ENCODE peak calls at places on chromosomes 11 and 22, in five cellular contexts. W is esophagus squamous epithelium, J is IMR-90, E is retinal pigment epithelial cell, V is lower leg skin. I is an unnamed sample.

GRCh38 chr22:22210375-22210774 is 34.2 kb upstream of the VPREB1 start:
- DNase-seq in W (no peak), J (peak; percentile 85), E (peak; percentile 4), V (no peak), I (no peak)

GRCh38 chr11:10618490-10618889 is 50.0 kb upstream of the LYVE1 start:
- DNase-seq in W (no peak), J (no peak), E (no peak), V (no peak), I (no peak)

GRCh38 chr11:8767466-8768142 is 85.0 kb downstream of the RPL27A start:
- DNase-seq in W (no peak), J (no peak), E (no peak), V (peak; percentile 76), I (no peak)

GRCh38 chr11:59463176-59463575 is 6.4 kb downstream of the OR4D6 start:
- DNase-seq in W (no peak), J (no peak), E (no peak), V (no peak), I (no peak)

GRCh38 chr11:44563716-44564115 is 1.7 kb upstream of the CD82 start:
- DNase-seq in W (no peak), J (peak; percentile 81), E (no peak), V (no peak), I (no peak)

GRCh38 chr11:61910473-61911123 is 6.8 kb downstream of the RAB3IL1 start:
- DNase-seq in W (no peak), J (no peak), E (no peak), V (no peak), I (peak; percentile 22)

GRCh38 chr11:1733009-1733715 is 17.2 kb downstream of the IFITM10 start:
- DNase-seq in W (no peak), J (no peak), E (no peak), V (peak; percentile 77), I (peak; percentile 22)

GRCh38 chr11:8858808-8859207 is 52.2 kb upstream of the AKIP1 start:
- DNase-seq in W (no peak), J (no peak), E (no peak), V (no peak), I (no peak)

DNA sequence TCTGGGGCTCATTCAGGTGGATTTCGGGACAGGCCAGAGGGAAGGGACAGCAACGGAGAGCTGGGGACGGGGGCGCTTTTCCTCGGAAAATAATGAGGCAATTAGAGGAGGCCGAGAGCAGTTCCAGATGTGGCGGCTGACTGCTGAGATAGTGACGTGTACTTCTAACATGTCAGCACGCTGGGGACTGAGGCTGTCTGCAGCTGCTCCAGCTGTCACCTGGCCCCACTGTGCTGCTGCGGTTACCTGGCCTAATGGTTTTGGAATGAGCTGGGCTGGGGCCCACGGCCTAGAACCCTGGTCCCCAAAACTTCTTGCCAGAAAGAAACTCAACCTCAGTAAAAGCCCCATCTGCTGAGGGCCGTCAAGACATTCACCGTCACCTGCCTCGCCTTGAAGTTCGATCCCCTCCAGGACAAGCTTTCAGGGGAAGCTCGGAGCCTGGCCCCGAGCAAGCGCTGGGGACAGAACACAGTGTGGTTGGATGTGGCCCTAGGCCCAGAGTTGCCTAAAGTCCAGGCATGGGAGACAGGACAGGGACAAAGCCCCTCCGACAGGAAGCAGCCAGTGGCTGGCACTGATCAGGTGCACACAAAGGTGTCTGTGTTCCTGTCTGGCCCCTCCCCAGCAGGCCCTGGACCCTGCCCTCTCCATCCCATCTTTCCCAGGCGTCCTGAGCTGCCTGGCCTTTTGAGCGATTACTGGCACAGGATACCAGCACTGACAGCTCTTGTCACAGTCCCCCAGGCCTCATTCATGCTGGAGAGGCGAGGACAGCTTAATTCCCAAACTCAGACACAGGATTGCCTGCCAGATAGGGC is 22.1 kb downstream of the RPUSD4 start:
- DNase-seq in W (no peak), J (no peak), E (no peak), V (peak; percentile 83), I (no peak)
- H3K4me3 ChIP-seq in W (no peak overlapping the region), J (no peak overlapping the region), E (no peak overlapping the region), V (no peak overlapping the region), I (no peak overlapping the region)

DNA sequence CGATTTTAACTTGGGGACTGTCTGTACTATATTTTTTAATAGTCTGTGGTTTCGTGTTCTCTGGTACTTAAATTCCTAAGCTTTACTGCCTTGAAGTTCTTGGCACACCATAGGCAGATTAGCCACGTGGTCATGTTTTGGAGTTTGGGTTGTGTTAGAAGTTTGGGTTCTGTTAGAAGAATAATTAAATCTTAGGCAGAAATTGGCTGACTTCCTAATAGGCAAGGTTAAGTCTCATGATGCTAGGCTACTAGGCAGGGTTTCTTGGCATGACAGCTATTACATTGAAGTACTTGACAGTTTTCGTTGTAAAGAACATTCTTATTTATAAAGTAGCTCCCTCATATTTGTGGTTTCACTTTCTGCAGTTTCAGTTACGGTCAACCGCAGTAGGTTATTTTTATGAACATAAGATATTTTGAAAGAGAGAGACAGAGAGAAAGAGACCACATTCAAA is 30.0 kb upstream of the MMP7 start:
- DNase-seq in W (no peak), J (peak; percentile 52), E (peak; percentile 99), V (no peak), I (no peak)
- H3K4me3 ChIP-seq in W (peak overlapping the region; percentile 5), J (peak overlapping the region; percentile 54), E (peak overlapping the region; percentile 20), V (no peak overlapping the region), I (no peak overlapping the region)

DNA sequence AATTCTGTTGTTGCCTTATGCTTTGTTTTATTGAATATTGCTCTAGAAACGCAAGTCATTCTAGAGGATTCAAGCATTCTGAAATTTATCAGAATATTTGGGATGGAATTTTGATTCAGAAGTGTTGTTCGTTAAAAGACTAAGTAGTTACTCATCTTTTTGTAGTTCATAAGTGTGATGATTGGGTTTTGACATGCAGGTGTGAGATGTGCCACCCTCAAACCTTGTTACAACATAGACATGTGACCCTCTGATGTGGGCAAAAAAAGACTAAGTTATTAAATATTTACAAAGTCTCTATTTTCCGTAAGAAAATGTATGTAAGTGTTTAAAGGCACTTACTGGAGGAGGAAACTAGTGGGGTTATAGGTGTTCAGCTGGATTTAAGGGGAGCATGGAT is 8.9 kb downstream of the YWHAH start:
- DNase-seq in W (no peak), J (no peak), E (no peak), V (no peak), I (no peak)
- H3K4me3 ChIP-seq in W (no peak overlapping the region), J (no peak overlapping the region), E (no peak overlapping the region), V (no peak overlapping the region), I (no peak overlapping the region)

DNA sequence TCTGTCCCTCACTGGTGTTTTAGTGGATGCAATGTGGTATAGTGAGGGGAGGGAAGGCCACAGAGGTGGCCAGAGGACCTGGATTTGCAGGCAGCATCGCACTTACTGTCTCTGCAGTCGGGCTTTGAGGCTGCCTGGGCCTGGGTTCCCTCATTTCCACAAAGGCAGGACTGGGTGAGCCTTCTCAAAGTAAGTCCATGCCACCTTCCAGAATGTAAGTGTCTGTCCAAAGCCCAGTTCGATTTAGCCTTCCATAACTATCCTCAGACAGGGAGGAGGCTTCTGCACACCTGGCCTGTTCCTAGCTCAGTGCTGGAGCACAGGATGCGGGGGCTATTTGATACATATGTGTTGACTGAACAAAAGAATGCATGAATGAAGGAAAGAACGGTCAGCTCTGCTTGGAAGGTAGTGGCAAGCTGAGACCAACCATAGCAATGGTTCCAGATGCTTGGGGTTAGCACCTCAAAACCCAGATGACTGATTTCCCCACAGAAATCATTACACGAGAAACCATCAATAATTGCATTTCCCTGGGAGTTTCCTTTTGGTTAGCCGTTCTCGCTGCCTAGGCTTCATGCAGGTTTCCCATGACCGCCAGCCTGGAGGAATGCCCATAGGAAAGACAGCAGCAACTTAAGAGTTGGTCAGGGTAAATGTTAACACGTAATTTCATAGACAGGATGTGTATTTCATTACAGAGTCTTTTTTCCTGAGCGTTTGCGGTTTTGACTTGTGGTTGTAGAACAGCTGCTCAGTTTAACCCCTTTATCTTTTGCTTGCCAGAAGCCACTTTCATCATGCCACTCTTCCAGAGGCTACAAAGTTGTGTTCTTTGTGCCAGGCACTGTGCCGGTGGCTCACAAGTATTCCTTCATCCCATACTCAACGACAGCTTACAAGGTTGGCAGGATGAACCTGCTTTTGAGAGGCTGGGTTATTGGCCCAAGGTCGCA is 2.7 kb downstream of the IL17RA start:
- DNase-seq in W (no peak), J (peak; percentile 91), E (no peak), V (peak; percentile 75), I (no peak)
- H3K4me3 ChIP-seq in W (no peak overlapping the region), J (no peak overlapping the region), E (no peak overlapping the region), V (no peak overlapping the region), I (no peak overlapping the region)

GRCh38 chr11:13462928-13463778 is at the start of gene BTBD10:
- DNase-seq in W (peak; percentile 60), J (peak; percentile 93), E (peak; percentile 76), V (peak; percentile 97), I (peak; percentile 95)

GRCh38 chr11:13462311-13462927 is 603 bp downstream of the BTBD10 start:
- DNase-seq in W (no peak), J (peak; percentile 41), E (no peak), V (peak; percentile 94), I (peak; percentile 81)

GRCh38 chr11:13465909-13466371 is 2.9 kb upstream of the BTBD10 start:
- DNase-seq in W (no peak), J (peak; percentile 55), E (no peak), V (no peak), I (no peak)

GRCh38 chr11:13463779-13464290 is 813 bp upstream of the BTBD10 start:
- DNase-seq in W (no peak), J (no peak), E (no peak), V (no peak), I (no peak)

GRCh38 chr11:13461291-13461690 is 1.7 kb downstream of the BTBD10 start:
- DNase-seq in W (no peak), J (no peak), E (no peak), V (no peak), I (no peak)
- H3K4me3 ChIP-seq in W (no peak overlapping the region), J (no peak overlapping the region), E (no peak overlapping the region), V (no peak overlapping the region), I (no peak overlapping the region)